ENCODE peak calls at places on chromosomes 12 and 14, in eight cellular contexts. T is activated CD4-positive, CD25-positive, alpha-beta regulatory T cell; O is HepG2; U is activated CD4-positive, alpha-beta memory T cell treated with anti-CD3 and anti-CD28 coated beads, Interleukin-2, amount 10 ng/mL, durations not matched to agents 7 days and 5 days; Z is NCI-H1417 treated with DMSO at 0.1 percent for 48 hours; K is M059J; P is stimulated activated naive CD8-positive, alpha-beta T cell treated with anti-CD3 and anti-CD28 coated beads, Interleukin-15, amount 100 ng/mL, for 72 hours; L is activated T-helper 2 cell treated with anti-CD3 and anti-CD28 coated beads, Interferon-gamma antibody, Interleukin-2, Interleukin-4, amounts not matched to agents 10 μg/mL and 5 μg/mL and 100 μg/mL, durations not matched to agents 14 hours and 24 hours and 36 hours. M is an unnamed sample.

GRCh38 chr12:117261267-117261666 is 71.0 kb upstream of the FBXO21 start:
- DNase-seq in P (no peak), Z (no peak), K (peak), U (no peak), L (no peak), O (no peak), T (no peak), M (no peak)

GRCh38 chr12:44235674-44236073 is 399.8 kb downstream of the TMEM117 start:
- DNase-seq in L (no peak), U (no peak), Z (no peak), T (no peak), O (no peak), K (no peak), P (no peak), M (no peak)

GRCh38 chr12:6332459-6332858 is 9.4 kb downstream of the TNFRSF1A start:
- DNase-seq in K (no peak), Z (no peak), U (no peak), P (no peak), L (no peak), O (no peak), T (no peak), M (no peak)

GRCh38 chr14:45181806-45182205 is 46.1 kb downstream of the FANCM start:
- DNase-seq in T (no peak), U (no peak), O (no peak), L (no peak), Z (no peak), K (no peak), P (no peak), M (no peak)

GRCh38 chr12:92136883-92137582 is 8.6 kb downstream of the BTG1 start:
- DNase-seq in T (no peak), O (peak), U (no peak), P (peak), K (peak), Z (no peak), L (no peak), M (peak)

GRCh38 chr12:55726911-55727310 is 1.9 kb downstream of the CD63 start:
- DNase-seq in P (no peak), K (no peak), U (no peak), O (no peak), L (no peak), Z (no peak), T (no peak), M (no peak)

GRCh38 chr14:92627707-92628215 is 114.2 kb downstream of the RIN3 start:
- DNase-seq in K (no peak), L (no peak), U (no peak), P (no peak), T (no peak), O (no peak), Z (no peak), M (no peak)

GRCh38 chr12:19434538-19434937 is 4.8 kb upstream of the AEBP2 start:
- DNase-seq in T (no peak), L (no peak), Z (no peak), P (no peak), K (no peak), U (no peak), O (no peak), M (no peak)

GRCh38 chr12:12986775-12987332 is 13.2 kb downstream of the HEBP1 start:
- DNase-seq in U (no peak), K (no peak), O (no peak), T (no peak), L (no peak), P (no peak), Z (no peak), M (no peak)

GRCh38 chr12:12482959-12483358 is 79.7 kb downstream of the DUSP16 start:
- DNase-seq in P (no peak), Z (no peak), O (no peak), K (no peak), U (no peak), L (no peak), T (no peak), M (no peak)

GRCh38 chr12:54028324-54029201 is at the start of gene HOXC6:
- DNase-seq in Z (no peak), U (no peak), L (no peak), P (no peak), O (no peak), T (no peak), K (no peak), M (peak)

M was measured in HAP-1.